ENCODE peak calls at places on chromosomes 7 and 10, in ten cellular contexts. O is GM12892, W is A549, N is esophagus muscularis mucosa, X is heart left ventricle, S is lower leg skin, R is IMR-90, E is body of pancreas, T is Peyer's patch, C is sigmoid colon. A is an unnamed sample.
A peak's percentile ranks its signal among the peaks of the same experiment; 100 is the strongest.

GRCh38 chr7:27238979-27239779 is 3.4 kb upstream of the EVX1 start:
- DNase-seq in O (no peak), W (no peak), N (no peak), X (no peak), S (no peak), R (no peak), E (no peak), T (no peak), C (no peak), A (no peak)

GRCh38 chr10:33143160-33143728 is 185.2 kb upstream of the ITGB1 start:
- DNase-seq in O (no peak), W (peak; percentile 48), N (no peak), X (no peak), S (peak; percentile 48), R (peak; percentile 93), E (no peak), T (no peak), C (peak; percentile 15), A (no peak)

GRCh38 chr7:2633538-2634264 is 1.9 kb downstream of the TTYH3 start:
- DNase-seq in O (no peak), W (peak; percentile 64), N (no peak), X (no peak), S (no peak), R (peak; percentile 89), E (no peak), T (no peak), C (peak; percentile 86), A (peak; percentile 81)

GRCh38 chr10:84341538-84341856 is 13.1 kb downstream of the CCSER2 start:
- DNase-seq in O (no peak), W (no peak), N (no peak), X (no peak), S (no peak), R (no peak), E (no peak), T (no peak), C (no peak), A (no peak)

GRCh38 chr10:80191589-80192270 is 13.6 kb downstream of the ANXA11 start:
- DNase-seq in O (no peak), W (no peak), N (no peak), X (no peak), S (no peak), R (no peak), E (peak; percentile 91), T (peak; percentile 89), C (no peak), A (no peak)

GRCh38 chr10:121468726-121469125 is 129.5 kb downstream of the FGFR2 start:
- DNase-seq in O (no peak), W (no peak), N (no peak), X (no peak), S (peak; percentile 43), R (no peak), E (no peak), T (no peak), C (no peak), A (no peak)

GRCh38 chr7:79684384-79684783 is 230.9 kb upstream of the MAGI2 start:
- DNase-seq in O (no peak), W (no peak), N (no peak), X (no peak), S (no peak), R (no peak), E (no peak), T (no peak), C (no peak), A (no peak)

GRCh38 chr10:53477313-53477675 is 704.7 kb upstream of the MBL2 start:
- DNase-seq in O (no peak), W (no peak), N (no peak), X (no peak), S (no peak), R (no peak), E (no peak), T (no peak), C (no peak), A (no peak)

DNA sequence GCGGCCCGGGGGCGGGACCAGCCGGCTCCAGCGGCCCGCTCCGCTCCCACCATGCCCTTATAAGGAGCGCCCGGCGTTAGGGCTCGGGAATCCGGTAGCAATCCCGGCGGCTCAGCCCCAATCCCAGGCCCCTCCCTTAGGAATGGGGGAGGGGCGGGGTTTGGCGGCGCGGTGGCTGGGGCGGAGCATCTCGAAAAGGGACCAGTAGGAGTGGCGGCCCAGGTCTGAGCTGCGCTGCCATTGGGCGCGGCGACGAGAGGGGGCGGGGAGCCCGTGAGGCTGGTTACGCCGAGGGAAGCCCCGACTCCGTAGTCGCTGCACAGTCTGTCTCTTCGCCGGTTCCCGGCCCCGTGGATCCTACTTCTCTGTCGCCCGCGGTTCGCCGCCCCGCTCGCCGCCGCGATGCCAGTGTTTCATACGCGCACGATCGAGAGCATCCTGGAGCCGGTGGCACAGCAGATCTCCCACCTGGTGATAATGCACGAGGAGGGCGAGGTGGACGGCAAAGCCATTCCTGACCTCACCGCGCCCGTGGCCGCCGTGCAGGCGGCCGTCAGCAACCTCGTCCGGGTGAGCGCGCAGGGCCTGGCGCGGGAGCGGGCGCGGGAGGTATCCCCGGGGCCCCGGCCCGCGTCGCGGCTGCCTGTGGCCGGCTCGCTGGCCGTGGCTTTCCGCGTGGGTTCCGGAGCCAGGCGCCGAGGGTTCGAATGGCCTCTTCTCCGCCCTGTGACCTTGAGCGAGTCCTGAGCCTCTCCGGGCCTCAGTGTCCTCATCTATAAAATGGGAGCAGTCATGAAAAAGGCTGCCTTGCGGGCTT is at the start of gene VCL:
- DNase-seq in O (peak; percentile 88), W (peak; percentile 86), N (peak; percentile 100), X (peak; percentile 99), S (peak; percentile 100), R (peak; percentile 97), E (peak; percentile 99), T (peak; percentile 99), C (peak; percentile 99), A (peak; percentile 99)
- TF ChIP-seq POLR2A in O (peak; percentile 93), W (peak; percentile 99), N (peak; percentile 97), X (peak; percentile 84), S (peak; percentile 95), R (peak; percentile 99), E (peak; percentile 100), T (peak; percentile 98), C (peak; percentile 100), A (peak; percentile 89)

GRCh38 chr7:152435384-152436278 is at the start of gene KMT2C:
- DNase-seq in O (peak; percentile 35), W (no peak), N (no peak), X (peak; percentile 72), S (peak; percentile 90), R (peak; percentile 43), E (peak; percentile 77), T (peak; percentile 79), C (peak; percentile 79), A (peak; percentile 92)

GRCh38 chr7:152442330-152442835 is 6.6 kb upstream of the KMT2C start:
- DNase-seq in O (no peak), W (no peak), N (no peak), X (no peak), S (peak; percentile 56), R (no peak), E (no peak), T (no peak), C (no peak), A (no peak)

GRCh38 chr7:152430857-152431256 is 4.9 kb downstream of the KMT2C start:
- DNase-seq in O (no peak), W (no peak), N (no peak), X (no peak), S (no peak), R (no peak), E (no peak), T (no peak), C (no peak), A (no peak)

GRCh38 chr7:152436279-152437147 is 710 bp upstream of the KMT2C start:
- DNase-seq in O (peak; percentile 79), W (peak; percentile 79), N (peak; percentile 97), X (peak; percentile 96), S (peak; percentile 98), R (peak; percentile 89), E (peak; percentile 94), T (peak; percentile 96), C (peak; percentile 98), A (peak; percentile 97)
- TF ChIP-seq POLR2A in O (peak; percentile 54), W (peak; percentile 29), N (peak; percentile 59), X (no peak), S (no peak), R (no peak), E (peak; percentile 36), T (peak; percentile 33), C (no peak), A (peak; percentile 46)

GRCh38 chr10:96493871-96494525 is 19.7 kb downstream of the TLL2 start:
- DNase-seq in O (no peak), W (no peak), N (no peak), X (no peak), S (peak; percentile 52), R (no peak), E (no peak), T (no peak), C (no peak), A (no peak)

GRCh38 chr10:96493254-96493653 is 20.5 kb downstream of the TLL2 start:
- DNase-seq in O (no peak), W (no peak), N (no peak), X (no peak), S (peak; percentile 46), R (no peak), E (no peak), T (no peak), C (no peak), A (no peak)

GRCh38 chr10:96495544-96495943 is 18.2 kb downstream of the TLL2 start:
- DNase-seq in O (no peak), W (no peak), N (no peak), X (no peak), S (peak; percentile 50), R (no peak), E (no peak), T (no peak), C (no peak), A (no peak)

GRCh38 chr10:96488161-96488935 is 25.4 kb downstream of the TLL2 start:
- DNase-seq in O (no peak), W (no peak), N (no peak), X (no peak), S (no peak), R (peak; percentile 8), E (no peak), T (no peak), C (no peak), A (no peak)

DNA sequence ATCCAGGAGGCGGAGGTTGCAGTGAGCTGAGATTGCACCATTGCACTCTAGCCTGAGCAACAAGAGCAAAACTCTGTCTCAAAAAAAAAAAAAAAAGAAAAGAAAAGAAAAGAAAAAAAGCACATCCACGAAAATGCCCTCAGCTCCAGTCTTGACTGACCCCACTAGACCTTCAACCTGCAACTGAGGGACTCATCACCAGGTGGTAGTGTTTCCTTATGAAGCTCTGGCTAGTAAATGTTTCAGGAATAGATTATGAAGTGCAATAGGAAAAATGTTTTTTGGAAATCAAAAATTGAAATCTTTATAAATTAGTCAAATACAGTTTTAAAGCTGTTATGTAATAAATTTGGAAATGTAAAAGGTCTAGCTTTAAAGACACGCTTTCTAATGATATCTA is 22.4 kb downstream of the TLL2 start:
- DNase-seq in O (no peak), W (no peak), N (no peak), X (no peak), S (no peak), R (no peak), E (peak; percentile 13), T (no peak), C (no peak), A (no peak)
- TF ChIP-seq POLR2A in O (no peak), W (no peak), N (no peak), X (no peak), S (no peak), R (no peak), E (no peak), T (no peak), C (no peak), A (no peak)

GRCh38 chr7:75985009-75985517 is 9.3 kb downstream of the TMEM120A start:
- DNase-seq in O (no peak), W (no peak), N (no peak), X (no peak), S (no peak), R (no peak), E (peak; percentile 8), T (no peak), C (no peak), A (no peak)

GRCh38 chr7:75983471-75984129 is 10.8 kb downstream of the TMEM120A start:
- DNase-seq in O (peak; percentile 18), W (no peak), N (no peak), X (no peak), S (no peak), R (no peak), E (no peak), T (no peak), C (peak; percentile 64), A (peak; percentile 40)

GRCh38 chr7:75985518-75986146 is 8.8 kb downstream of the TMEM120A start:
- DNase-seq in O (no peak), W (no peak), N (no peak), X (no peak), S (no peak), R (no peak), E (peak; percentile 41), T (peak; percentile 82), C (no peak), A (peak; percentile 79)

GRCh38 chr7:75982306-75983064 is 11.9 kb downstream of the TMEM120A start:
- DNase-seq in O (peak; percentile 19), W (no peak), N (no peak), X (no peak), S (no peak), R (no peak), E (no peak), T (no peak), C (peak; percentile 56), A (peak; percentile 56)

GRCh38 chr7:75984130-75985008 is 10.0 kb downstream of the TMEM120A start:
- DNase-seq in O (peak; percentile 20), W (no peak), N (no peak), X (no peak), S (no peak), R (no peak), E (peak; percentile 6), T (no peak), C (no peak), A (no peak)
- TF ChIP-seq POLR2A in O (no peak), W (no peak), N (no peak), X (no peak), S (no peak), R (no peak), E (no peak), T (no peak), C (no peak), A (no peak)

A was measured in spleen.